ENCODE peak calls at places on chromosome 9, in five cellular contexts. D is cardiac muscle cell; B is aorta; T is fibroblast of lung; A is effector memory CD4-positive, alpha-beta T cell. E is an unnamed sample.

GRCh38 chr9:128249914-128250838 is 25.6 kb downstream of the GOLGA2 start:
- DNase-seq in A (peak; percentile 96), B (peak; percentile 87), T (peak; percentile 47), D (peak; percentile 63), E (no peak)

GRCh38 chr9:98523231-98523901 is 185.4 kb downstream of the GABBR2 start:
- DNase-seq in A (no peak), B (no peak), T (peak; percentile 45), D (peak; percentile 62), E (no peak)

GRCh38 chr9:130607640-130608420 is 28.5 kb downstream of the FUBP3 start:
- DNase-seq in D (peak; percentile 30), B (no peak), A (no peak), T (peak; percentile 38), E (no peak)

GRCh38 chr9:97640290-97640689 is 6.7 kb downstream of the NCBP1 start:
- DNase-seq in A (no peak), B (no peak), D (peak; percentile 18), T (peak; percentile 51), E (no peak)

GRCh38 chr9:103681435-103681834 is 412.7 kb upstream of the SMC2 start:
- DNase-seq in B (no peak), T (no peak), A (no peak), D (no peak), E (no peak)

GRCh38 chr9:98451576-98451975 is 196.1 kb upstream of the TBC1D2 start:
- DNase-seq in T (no peak), B (no peak), D (no peak), A (no peak), E (no peak)

GRCh38 chr9:89605181-89606048 is 603 bp downstream of the GADD45G start:
- DNase-seq in A (peak; percentile 31), B (peak; percentile 83), D (peak; percentile 50), T (peak; percentile 39), E (no peak)

GRCh38 chr9:136122425-136123383 is 4.0 kb upstream of the TMEM250 start:
- DNase-seq in B (peak; percentile 82), T (peak; percentile 46), A (peak; percentile 62), D (peak; percentile 58), E (peak; percentile 65)

GRCh38 chr9:96175001-96175400 is 127.0 kb downstream of the HSD17B3 start:
- DNase-seq in B (no peak), A (no peak), T (no peak), D (no peak), E (no peak)

GRCh38 chr9:84975926-84976325 is 306.4 kb downstream of the NTRK2 start:
- DNase-seq in D (no peak), A (no peak), T (no peak), B (no peak), E (no peak)

GRCh38 chr9:90095682-90096081 is 490.9 kb downstream of the GADD45G start:
- DNase-seq in B (no peak), T (no peak), D (no peak), A (no peak), E (no peak)

GRCh38 chr9:118222375-118222774 is 518.2 kb downstream of the TLR4 start:
- DNase-seq in T (no peak), A (no peak), B (no peak), D (no peak), E (no peak)

GRCh38 chr9:123697686-123698085 is 232.2 kb downstream of the DENND1A start:
- DNase-seq in A (no peak), T (no peak), B (no peak), D (no peak), E (no peak)

GRCh38 chr9:123696476-123696875 is 233.4 kb downstream of the DENND1A start:
- DNase-seq in A (no peak), D (no peak), B (no peak), T (peak; percentile 8), E (no peak)

GRCh38 chr9:123689701-123690428 is 240.1 kb downstream of the DENND1A start:
- DNase-seq in D (no peak), A (no peak), B (no peak), T (no peak), E (no peak)

GRCh38 chr9:123691904-123692303 is 238.0 kb downstream of the DENND1A start:
- DNase-seq in T (no peak), D (no peak), A (no peak), B (no peak), E (no peak)

GRCh38 chr9:123695391-123695790 is 234.5 kb downstream of the DENND1A start:
- DNase-seq in B (no peak), T (no peak), A (no peak), D (no peak), E (no peak)
- H3K4me3 ChIP-seq in B (no peak overlapping the region), T (no peak overlapping the region), A (no peak overlapping the region), D (no peak overlapping the region), E (no peak overlapping the region)

GRCh38 chr9:12720551-12720950 is 27.4 kb downstream of the TYRP1 start:
- DNase-seq in B (no peak), A (no peak), D (no peak), T (no peak), E (no peak)

GRCh38 chr9:12718482-12719026 is 25.4 kb downstream of the TYRP1 start:
- DNase-seq in A (no peak), D (peak; percentile 78), B (no peak), T (peak; percentile 42), E (no peak)

GRCh38 chr9:12719431-12719830 is 26.2 kb downstream of the TYRP1 start:
- DNase-seq in A (no peak), B (no peak), T (peak; percentile 76), D (peak; percentile 68), E (no peak)

GRCh38 chr9:12723409-12724028 is 30.3 kb downstream of the TYRP1 start:
- DNase-seq in T (peak; percentile 67), D (peak; percentile 52), B (no peak), A (no peak), E (no peak)

DNA sequence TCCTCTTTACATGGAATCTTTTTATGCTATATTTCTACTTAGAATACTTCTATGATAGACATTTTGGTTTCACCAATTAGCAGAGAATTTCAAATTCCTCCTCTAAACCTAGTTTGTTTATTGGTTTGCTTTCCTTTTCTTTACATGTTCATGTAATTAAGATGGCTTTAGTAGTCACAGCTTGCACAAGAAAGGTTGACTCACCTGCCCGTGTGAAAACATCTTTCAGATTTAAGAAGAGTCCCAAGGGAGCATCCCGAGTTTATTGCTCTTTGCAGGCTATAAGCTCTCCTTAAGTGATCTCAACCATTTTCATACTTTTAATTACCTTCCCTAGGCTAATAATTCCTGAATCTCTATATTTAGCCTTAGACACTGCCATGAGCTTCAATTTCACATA is 28.9 kb downstream of the TYRP1 start:
- DNase-seq in A (no peak), B (no peak), D (peak; percentile 16), T (no peak), E (no peak)
- H3K27ac ChIP-seq in A (no peak overlapping the region), B (no peak overlapping the region), D (no peak overlapping the region), T (no peak overlapping the region), E (no peak overlapping the region)

GRCh38 chr9:109918359-109919163 is 138.6 kb downstream of the PALM2AKAP2 start:
- DNase-seq in D (no peak), B (no peak), A (no peak), T (peak; percentile 73), E (no peak)
- H3K4me3 ChIP-seq in D (no peak overlapping the region), B (no peak overlapping the region), A (peak overlapping the region; percentile 15), T (no peak overlapping the region), E (no peak overlapping the region)

GRCh38 chr9:92310562-92310961 is 14.6 kb downstream of the NOL8 start:
- DNase-seq in B (no peak), A (no peak), T (no peak), D (no peak), E (no peak)

GRCh38 chr9:92312887-92313623 is 12.1 kb downstream of the NOL8 start:
- DNase-seq in B (no peak), A (no peak), D (peak; percentile 31), T (no peak), E (no peak)

GRCh38 chr9:92313624-92314012 is 11.5 kb downstream of the NOL8 start:
- DNase-seq in B (no peak), T (no peak), A (no peak), D (no peak), E (no peak)

DNA sequence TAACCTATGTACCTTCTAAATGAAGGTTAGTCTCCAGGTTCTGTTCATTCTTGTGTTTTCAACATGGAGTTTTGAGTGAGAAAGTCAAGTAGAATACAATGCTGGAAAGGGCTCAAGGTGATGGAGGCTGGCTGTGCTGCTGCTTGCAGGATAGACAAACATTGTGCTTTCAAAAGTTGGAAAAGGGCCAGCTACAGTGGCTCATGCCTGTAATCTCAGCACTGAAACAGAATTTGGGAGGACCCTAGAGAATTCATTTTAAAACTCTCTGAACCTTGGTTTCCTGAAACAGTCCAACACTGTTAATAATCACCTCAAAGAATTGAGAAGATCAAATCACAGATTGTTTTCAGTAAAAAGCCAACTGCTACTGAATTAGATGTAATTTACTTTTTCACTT is 15.4 kb upstream of the IARS1 start:
- DNase-seq in T (no peak), A (no peak), B (no peak), D (peak; percentile 62), E (no peak)
- H3K27ac ChIP-seq in T (no peak overlapping the region), A (no peak overlapping the region), B (no peak overlapping the region), D (no peak overlapping the region), E (no peak overlapping the region)

GRCh38 chr9:94843089-94843488 is 116.6 kb downstream of the AOPEP start:
- DNase-seq in B (no peak), A (no peak), T (no peak), D (no peak), E (no peak)
- H3K4me3 ChIP-seq in B (no peak overlapping the region), A (no peak overlapping the region), T (no peak overlapping the region), D (no peak overlapping the region), E (no peak overlapping the region)

DNA sequence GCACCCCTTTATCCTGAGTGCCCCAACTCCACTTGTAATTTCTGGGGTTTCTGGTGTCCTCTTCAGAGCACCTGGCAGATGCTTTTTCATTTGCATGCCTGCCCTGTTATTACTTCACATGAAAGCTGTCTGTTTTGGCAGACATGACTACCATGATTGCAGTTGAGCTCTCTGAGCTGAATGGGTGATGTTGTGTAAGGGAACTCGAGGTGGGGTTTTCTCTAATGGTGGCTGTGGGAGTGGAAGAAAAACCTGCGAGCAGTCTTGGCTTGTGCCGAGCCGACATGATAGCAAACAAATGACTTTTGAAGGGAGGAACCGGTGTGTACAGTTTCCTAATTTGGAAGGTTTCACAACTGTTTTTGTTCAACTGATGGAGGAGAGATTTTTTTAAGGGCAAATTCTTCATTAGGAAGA is 196.2 kb downstream of the AOPEP start:
- DNase-seq in B (no peak), A (no peak), T (peak; percentile 58), D (peak; percentile 69), E (no peak)
- H3K27ac ChIP-seq in B (peak overlapping the region; percentile 100), A (no peak overlapping the region), T (peak overlapping the region; percentile 91), D (peak overlapping the region; percentile 86), E (peak overlapping the region; percentile 94)

GRCh38 chr9:137300607-137301085 is 1.4 kb downstream of the NRARP start:
- DNase-seq in D (no peak), A (no peak), T (peak; percentile 63), B (peak; percentile 34), E (peak; percentile 54)
- H3K4me3 ChIP-seq in D (peak overlapping the region; percentile 60), A (peak overlapping the region; percentile 42), T (peak overlapping the region; percentile 18), B (no peak overlapping the region), E (peak overlapping the region; percentile 27)

GRCh38 chr9:25600501-25600900 is 77.7 kb downstream of the TUSC1 start:
- DNase-seq in T (no peak), D (no peak), B (no peak), A (no peak), E (no peak)

GRCh38 chr9:25603106-25603505 is 75.1 kb downstream of the TUSC1 start:
- DNase-seq in T (no peak), A (no peak), D (no peak), B (no peak), E (no peak)

GRCh38 chr9:25602366-25603044 is 75.7 kb downstream of the TUSC1 start:
- DNase-seq in T (no peak), D (no peak), A (no peak), B (no peak), E (no peak)
- H3K27ac ChIP-seq in T (no peak overlapping the region), D (no peak overlapping the region), A (no peak overlapping the region), B (no peak overlapping the region), E (no peak overlapping the region)

E was measured in SJSA1.